ENCODE peak calls at places on chromosomes 7 and 10, in ten cellular contexts. One of them, this sample, is unnamed.

GRCh38 chr10:33211123-33211878 is 123.2 kb downstream of the NRP1 start:
- DNase-seq in A549: no peak
- DNase-seq in A673: no peak
- DNase-seq in progenitor cell of endocrine pancreas: no peak
- DNase-seq in type B pancreatic cell: no peak
- DNase-seq in activated gamma-delta T cell treated with anti-CD3 and anti-CD28 coated beads, Interleukin-2, amount 50 U/mL, for 16 hours: no peak
- DNase-seq in EL: peak; percentile 81
- DNase-seq in GM12878: no peak
- DNase-seq in activated T-cell treated with anti-CD3 and anti-CD28 coated beads, Interleukin-2, amount 50 U/mL, for 24 hours: no peak
- DNase-seq in AG09319: peak; percentile 71
- DNase-seq in this sample: no peak

GRCh38 chr7:34373940-34374339 is 284.1 kb upstream of the NPSR1 start:
- DNase-seq in GM12878: no peak
- DNase-seq in activated T-cell treated with anti-CD3 and anti-CD28 coated beads, Interleukin-2, amount 50 U/mL, for 24 hours: no peak
- DNase-seq in type B pancreatic cell: no peak
- DNase-seq in activated gamma-delta T cell treated with anti-CD3 and anti-CD28 coated beads, Interleukin-2, amount 50 U/mL, for 16 hours: no peak
- DNase-seq in A673: no peak
- DNase-seq in AG09319: no peak
- DNase-seq in progenitor cell of endocrine pancreas: no peak
- DNase-seq in A549: no peak
- DNase-seq in EL: peak; percentile 6
- DNase-seq in this sample: no peak

GRCh38 chr7:101094791-101095375 is 9.6 kb downstream of the TRIM56 start:
- DNase-seq in activated T-cell treated with anti-CD3 and anti-CD28 coated beads, Interleukin-2, amount 50 U/mL, for 24 hours: peak; percentile 52
- DNase-seq in type B pancreatic cell: no peak
- DNase-seq in activated gamma-delta T cell treated with anti-CD3 and anti-CD28 coated beads, Interleukin-2, amount 50 U/mL, for 16 hours: no peak
- DNase-seq in EL: peak; percentile 73
- DNase-seq in progenitor cell of endocrine pancreas: peak; percentile 26
- DNase-seq in A549: peak; percentile 79
- DNase-seq in AG09319: no peak
- DNase-seq in A673: peak; percentile 66
- DNase-seq in GM12878: no peak
- DNase-seq in this sample: no peak

GRCh38 chr7:134431805-134432204 is 27.1 kb downstream of the AKR1B1 start:
- DNase-seq in EL: no peak
- DNase-seq in A673: no peak
- DNase-seq in activated T-cell treated with anti-CD3 and anti-CD28 coated beads, Interleukin-2, amount 50 U/mL, for 24 hours: no peak
- DNase-seq in AG09319: no peak
- DNase-seq in GM12878: no peak
- DNase-seq in A549: peak; percentile 49
- DNase-seq in progenitor cell of endocrine pancreas: no peak
- DNase-seq in activated gamma-delta T cell treated with anti-CD3 and anti-CD28 coated beads, Interleukin-2, amount 50 U/mL, for 16 hours: no peak
- DNase-seq in type B pancreatic cell: no peak
- DNase-seq in this sample: no peak

GRCh38 chr10:101397140-101397539 is 43.2 kb downstream of the BTRC start:
- DNase-seq in EL: peak; percentile 21
- DNase-seq in A549: peak; percentile 62
- DNase-seq in type B pancreatic cell: no peak
- DNase-seq in AG09319: peak; percentile 71
- DNase-seq in activated gamma-delta T cell treated with anti-CD3 and anti-CD28 coated beads, Interleukin-2, amount 50 U/mL, for 16 hours: no peak
- DNase-seq in activated T-cell treated with anti-CD3 and anti-CD28 coated beads, Interleukin-2, amount 50 U/mL, for 24 hours: no peak
- DNase-seq in progenitor cell of endocrine pancreas: no peak
- DNase-seq in A673: peak; percentile 26
- DNase-seq in GM12878: no peak
- DNase-seq in this sample: no peak

GRCh38 chr7:20435305-20435704 is 104.6 kb downstream of the ITGB8 start:
- DNase-seq in EL: no peak
- DNase-seq in progenitor cell of endocrine pancreas: no peak
- DNase-seq in type B pancreatic cell: no peak
- DNase-seq in A673: no peak
- DNase-seq in A549: no peak
- DNase-seq in activated T-cell treated with anti-CD3 and anti-CD28 coated beads, Interleukin-2, amount 50 U/mL, for 24 hours: no peak
- DNase-seq in AG09319: no peak
- DNase-seq in GM12878: no peak
- DNase-seq in activated gamma-delta T cell treated with anti-CD3 and anti-CD28 coated beads, Interleukin-2, amount 50 U/mL, for 16 hours: no peak
- DNase-seq in this sample: no peak

GRCh38 chr10:22010973-22011408 is 7.5 kb upstream of the DNAJC1 start:
- DNase-seq in GM12878: no peak
- DNase-seq in A549: peak; percentile 19
- DNase-seq in activated T-cell treated with anti-CD3 and anti-CD28 coated beads, Interleukin-2, amount 50 U/mL, for 24 hours: no peak
- DNase-seq in activated gamma-delta T cell treated with anti-CD3 and anti-CD28 coated beads, Interleukin-2, amount 50 U/mL, for 16 hours: no peak
- DNase-seq in AG09319: no peak
- DNase-seq in progenitor cell of endocrine pancreas: no peak
- DNase-seq in type B pancreatic cell: no peak
- DNase-seq in EL: peak; percentile 6
- DNase-seq in A673: peak; percentile 50
- DNase-seq in this sample: no peak

GRCh38 chr10:92695679-92696605 is 6.2 kb downstream of the HHEX start:
- DNase-seq in activated gamma-delta T cell treated with anti-CD3 and anti-CD28 coated beads, Interleukin-2, amount 50 U/mL, for 16 hours: no peak
- DNase-seq in A549: no peak
- DNase-seq in progenitor cell of endocrine pancreas: peak; percentile 16
- DNase-seq in A673: no peak
- DNase-seq in EL: peak; percentile 73
- DNase-seq in activated T-cell treated with anti-CD3 and anti-CD28 coated beads, Interleukin-2, amount 50 U/mL, for 24 hours: no peak
- DNase-seq in AG09319: no peak
- DNase-seq in type B pancreatic cell: no peak
- DNase-seq in GM12878: no peak
- DNase-seq in this sample: no peak

GRCh38 chr7:157709531-157710251 is 372.9 kb downstream of the DNAJB6 start:
- DNase-seq in EL: no peak
- DNase-seq in A549: no peak
- DNase-seq in A673: no peak
- DNase-seq in activated T-cell treated with anti-CD3 and anti-CD28 coated beads, Interleukin-2, amount 50 U/mL, for 24 hours: no peak
- DNase-seq in type B pancreatic cell: peak; percentile 56
- DNase-seq in AG09319: no peak
- DNase-seq in activated gamma-delta T cell treated with anti-CD3 and anti-CD28 coated beads, Interleukin-2, amount 50 U/mL, for 16 hours: no peak
- DNase-seq in GM12878: no peak
- DNase-seq in progenitor cell of endocrine pancreas: no peak
- DNase-seq in this sample: no peak

GRCh38 chr7:101172854-101173751 is 7.0 kb downstream of the NAT16 start:
- DNase-seq in GM12878: no peak
- DNase-seq in A549: peak; percentile 69
- DNase-seq in activated gamma-delta T cell treated with anti-CD3 and anti-CD28 coated beads, Interleukin-2, amount 50 U/mL, for 16 hours: no peak
- DNase-seq in progenitor cell of endocrine pancreas: no peak
- DNase-seq in EL: peak; percentile 87
- DNase-seq in type B pancreatic cell: no peak
- DNase-seq in activated T-cell treated with anti-CD3 and anti-CD28 coated beads, Interleukin-2, amount 50 U/mL, for 24 hours: no peak
- DNase-seq in AG09319: no peak
- DNase-seq in A673: peak; percentile 83
- DNase-seq in this sample: no peak

GRCh38 chr10:87860156-87860795 is 3.1 kb downstream of the KLLN start:
- DNase-seq in A673: peak; percentile 84
- DNase-seq in AG09319: no peak
- DNase-seq in type B pancreatic cell: no peak
- DNase-seq in activated gamma-delta T cell treated with anti-CD3 and anti-CD28 coated beads, Interleukin-2, amount 50 U/mL, for 16 hours: no peak
- DNase-seq in A549: peak; percentile 84
- DNase-seq in GM12878: peak; percentile 63
- DNase-seq in EL: peak; percentile 68
- DNase-seq in activated T-cell treated with anti-CD3 and anti-CD28 coated beads, Interleukin-2, amount 50 U/mL, for 24 hours: no peak
- DNase-seq in progenitor cell of endocrine pancreas: no peak
- DNase-seq in this sample: peak; percentile 56

GRCh38 chr10:59019603-59020002 is 156.8 kb upstream of the PHYHIPL start:
- DNase-seq in EL: no peak
- DNase-seq in AG09319: no peak
- DNase-seq in activated gamma-delta T cell treated with anti-CD3 and anti-CD28 coated beads, Interleukin-2, amount 50 U/mL, for 16 hours: no peak
- DNase-seq in A673: no peak
- DNase-seq in GM12878: no peak
- DNase-seq in type B pancreatic cell: no peak
- DNase-seq in activated T-cell treated with anti-CD3 and anti-CD28 coated beads, Interleukin-2, amount 50 U/mL, for 24 hours: no peak
- DNase-seq in progenitor cell of endocrine pancreas: no peak
- DNase-seq in A549: no peak
- DNase-seq in this sample: no peak

GRCh38 chr7:40299097-40299496 is 164.3 kb downstream of the SUGCT start:
- DNase-seq in EL: peak; percentile 81
- DNase-seq in activated T-cell treated with anti-CD3 and anti-CD28 coated beads, Interleukin-2, amount 50 U/mL, for 24 hours: no peak
- DNase-seq in AG09319: no peak
- DNase-seq in GM12878: no peak
- DNase-seq in progenitor cell of endocrine pancreas: no peak
- DNase-seq in type B pancreatic cell: no peak
- DNase-seq in A673: peak; percentile 32
- DNase-seq in activated gamma-delta T cell treated with anti-CD3 and anti-CD28 coated beads, Interleukin-2, amount 50 U/mL, for 16 hours: no peak
- DNase-seq in A549: no peak
- DNase-seq in this sample: no peak

GRCh38 chr7:3300651-3301471 is at the start of gene SDK1:
- DNase-seq in activated T-cell treated with anti-CD3 and anti-CD28 coated beads, Interleukin-2, amount 50 U/mL, for 24 hours: peak; percentile 96
- DNase-seq in progenitor cell of endocrine pancreas: peak; percentile 91
- DNase-seq in AG09319: peak; percentile 67
- DNase-seq in A549: peak; percentile 91
- DNase-seq in type B pancreatic cell: peak; percentile 97
- DNase-seq in activated gamma-delta T cell treated with anti-CD3 and anti-CD28 coated beads, Interleukin-2, amount 50 U/mL, for 16 hours: peak; percentile 86
- DNase-seq in A673: peak; percentile 93
- DNase-seq in GM12878: no peak
- DNase-seq in EL: peak; percentile 47
- DNase-seq in this sample: peak; percentile 26

GRCh38 chr10:131690805-131691239 is 210.0 kb upstream of the PPP2R2D start:
- DNase-seq in activated T-cell treated with anti-CD3 and anti-CD28 coated beads, Interleukin-2, amount 50 U/mL, for 24 hours: no peak
- DNase-seq in A673: no peak
- DNase-seq in activated gamma-delta T cell treated with anti-CD3 and anti-CD28 coated beads, Interleukin-2, amount 50 U/mL, for 16 hours: no peak
- DNase-seq in AG09319: no peak
- DNase-seq in type B pancreatic cell: no peak
- DNase-seq in EL: no peak
- DNase-seq in GM12878: no peak
- DNase-seq in A549: no peak
- DNase-seq in progenitor cell of endocrine pancreas: no peak
- DNase-seq in this sample: no peak

GRCh38 chr7:130092598-130092997 is 22.3 kb downstream of the KLHDC10 start:
- DNase-seq in A673: no peak
- DNase-seq in EL: no peak
- DNase-seq in activated T-cell treated with anti-CD3 and anti-CD28 coated beads, Interleukin-2, amount 50 U/mL, for 24 hours: no peak
- DNase-seq in AG09319: no peak
- DNase-seq in type B pancreatic cell: no peak
- DNase-seq in GM12878: no peak
- DNase-seq in A549: no peak
- DNase-seq in activated gamma-delta T cell treated with anti-CD3 and anti-CD28 coated beads, Interleukin-2, amount 50 U/mL, for 16 hours: no peak
- DNase-seq in progenitor cell of endocrine pancreas: no peak
- DNase-seq in this sample: no peak

GRCh38 chr10:3783721-3784432 is 1.1 kb downstream of the KLF6 start:
- DNase-seq in activated gamma-delta T cell treated with anti-CD3 and anti-CD28 coated beads, Interleukin-2, amount 50 U/mL, for 16 hours: no peak
- DNase-seq in progenitor cell of endocrine pancreas: no peak
- DNase-seq in A549: peak; percentile 84
- DNase-seq in AG09319: peak; percentile 83
- DNase-seq in EL: peak; percentile 74
- DNase-seq in type B pancreatic cell: no peak
- DNase-seq in activated T-cell treated with anti-CD3 and anti-CD28 coated beads, Interleukin-2, amount 50 U/mL, for 24 hours: peak; percentile 59
- DNase-seq in GM12878: no peak
- DNase-seq in A673: peak; percentile 80
- DNase-seq in this sample: no peak

GRCh38 chr7:106548491-106548890 is 112.5 kb downstream of the CCDC71L start:
- DNase-seq in EL: no peak
- DNase-seq in A549: no peak
- DNase-seq in GM12878: no peak
- DNase-seq in activated T-cell treated with anti-CD3 and anti-CD28 coated beads, Interleukin-2, amount 50 U/mL, for 24 hours: no peak
- DNase-seq in activated gamma-delta T cell treated with anti-CD3 and anti-CD28 coated beads, Interleukin-2, amount 50 U/mL, for 16 hours: no peak
- DNase-seq in type B pancreatic cell: no peak
- DNase-seq in AG09319: no peak
- DNase-seq in progenitor cell of endocrine pancreas: no peak
- DNase-seq in A673: no peak
- DNase-seq in this sample: no peak

GRCh38 chr7:150983893-150984368 is 5.8 kb upstream of the KCNH2 start:
- DNase-seq in A673: peak; percentile 47
- DNase-seq in EL: no peak
- DNase-seq in progenitor cell of endocrine pancreas: peak; percentile 63
- DNase-seq in type B pancreatic cell: no peak
- DNase-seq in A549: no peak
- DNase-seq in AG09319: no peak
- DNase-seq in GM12878: no peak
- DNase-seq in activated gamma-delta T cell treated with anti-CD3 and anti-CD28 coated beads, Interleukin-2, amount 50 U/mL, for 16 hours: no peak
- DNase-seq in activated T-cell treated with anti-CD3 and anti-CD28 coated beads, Interleukin-2, amount 50 U/mL, for 24 hours: no peak
- DNase-seq in this sample: no peak

GRCh38 chr10:108783897-108784296 is 1139.4 kb downstream of the XPNPEP1 start:
- DNase-seq in EL: peak; percentile 57
- DNase-seq in activated T-cell treated with anti-CD3 and anti-CD28 coated beads, Interleukin-2, amount 50 U/mL, for 24 hours: no peak
- DNase-seq in AG09319: no peak
- DNase-seq in GM12878: peak; percentile 31
- DNase-seq in progenitor cell of endocrine pancreas: no peak
- DNase-seq in A549: peak; percentile 57
- DNase-seq in A673: peak; percentile 82
- DNase-seq in activated gamma-delta T cell treated with anti-CD3 and anti-CD28 coated beads, Interleukin-2, amount 50 U/mL, for 16 hours: no peak
- DNase-seq in type B pancreatic cell: no peak
- DNase-seq in this sample: peak; percentile 38

GRCh38 chr7:17822557-17823173 is 117.6 kb downstream of the SNX13 start:
- DNase-seq in GM12878: no peak
- DNase-seq in EL: no peak
- DNase-seq in A549: no peak
- DNase-seq in activated gamma-delta T cell treated with anti-CD3 and anti-CD28 coated beads, Interleukin-2, amount 50 U/mL, for 16 hours: no peak
- DNase-seq in type B pancreatic cell: no peak
- DNase-seq in AG09319: no peak
- DNase-seq in progenitor cell of endocrine pancreas: no peak
- DNase-seq in activated T-cell treated with anti-CD3 and anti-CD28 coated beads, Interleukin-2, amount 50 U/mL, for 24 hours: no peak
- DNase-seq in A673: peak; percentile 29
- DNase-seq in this sample: no peak

GRCh38 chr7:11831383-11831726 is 643 bp downstream of the THSD7A start:
- DNase-seq in EL: no peak
- DNase-seq in A673: peak; percentile 5
- DNase-seq in activated gamma-delta T cell treated with anti-CD3 and anti-CD28 coated beads, Interleukin-2, amount 50 U/mL, for 16 hours: no peak
- DNase-seq in activated T-cell treated with anti-CD3 and anti-CD28 coated beads, Interleukin-2, amount 50 U/mL, for 24 hours: no peak
- DNase-seq in A549: no peak
- DNase-seq in AG09319: no peak
- DNase-seq in type B pancreatic cell: no peak
- DNase-seq in GM12878: no peak
- DNase-seq in progenitor cell of endocrine pancreas: no peak
- DNase-seq in this sample: no peak

GRCh38 chr10:125407000-125407502 is 246.7 kb upstream of the CTBP2 start:
- DNase-seq in activated gamma-delta T cell treated with anti-CD3 and anti-CD28 coated beads, Interleukin-2, amount 50 U/mL, for 16 hours: no peak
- DNase-seq in activated T-cell treated with anti-CD3 and anti-CD28 coated beads, Interleukin-2, amount 50 U/mL, for 24 hours: no peak
- DNase-seq in progenitor cell of endocrine pancreas: no peak
- DNase-seq in A549: peak; percentile 57
- DNase-seq in GM12878: no peak
- DNase-seq in type B pancreatic cell: no peak
- DNase-seq in EL: peak; percentile 70
- DNase-seq in AG09319: no peak
- DNase-seq in A673: no peak
- DNase-seq in this sample: no peak

GRCh38 chr7:137667633-137668387 is 179.0 kb downstream of the DGKI start:
- DNase-seq in AG09319: peak; percentile 53
- DNase-seq in A673: no peak
- DNase-seq in GM12878: no peak
- DNase-seq in type B pancreatic cell: no peak
- DNase-seq in progenitor cell of endocrine pancreas: no peak
- DNase-seq in EL: peak; percentile 95
- DNase-seq in activated T-cell treated with anti-CD3 and anti-CD28 coated beads, Interleukin-2, amount 50 U/mL, for 24 hours: no peak
- DNase-seq in A549: peak; percentile 30
- DNase-seq in activated gamma-delta T cell treated with anti-CD3 and anti-CD28 coated beads, Interleukin-2, amount 50 U/mL, for 16 hours: no peak
- DNase-seq in this sample: no peak

This sample was measured in GM12864.